ENCODE peak calls at places on chromosomes 7 and 10, in six cellular contexts. One of them, this sample, is unnamed.

GRCh38 chr10:59333731-59334130 is 28.6 kb downstream of the FAM13C start:
- DNase-seq in mesothelial cell of epicardium: no peak
- DNase-seq in progenitor cell of endocrine pancreas: no peak
- DNase-seq in nephron progenitor cell: no peak
- DNase-seq in upper lobe of right lung: no peak
- DNase-seq in Calu3: no peak
- DNase-seq in this sample: no peak

GRCh38 chr10:35336921-35337741 is 822 bp downstream of the CCNY start:
- DNase-seq in nephron progenitor cell: peak; percentile 64
- DNase-seq in Calu3: peak; percentile 37
- DNase-seq in upper lobe of right lung: peak; percentile 75
- DNase-seq in progenitor cell of endocrine pancreas: peak; percentile 50
- DNase-seq in mesothelial cell of epicardium: peak; percentile 50
- DNase-seq in this sample: peak; percentile 72

GRCh38 chr10:72124984-72125383 is 36.6 kb upstream of the SPOCK2 start:
- DNase-seq in progenitor cell of endocrine pancreas: no peak
- DNase-seq in upper lobe of right lung: no peak
- DNase-seq in mesothelial cell of epicardium: no peak
- DNase-seq in Calu3: no peak
- DNase-seq in nephron progenitor cell: no peak
- DNase-seq in this sample: no peak

GRCh38 chr10:43083764-43084163 is 6.9 kb downstream of the RET start:
- DNase-seq in upper lobe of right lung: no peak
- DNase-seq in Calu3: no peak
- DNase-seq in nephron progenitor cell: no peak
- DNase-seq in progenitor cell of endocrine pancreas: no peak
- DNase-seq in mesothelial cell of epicardium: no peak
- DNase-seq in this sample: no peak

GRCh38 chr7:12013983-12014382 is 182.0 kb upstream of the THSD7A start:
- DNase-seq in upper lobe of right lung: no peak
- DNase-seq in progenitor cell of endocrine pancreas: no peak
- DNase-seq in Calu3: no peak
- DNase-seq in mesothelial cell of epicardium: no peak
- DNase-seq in nephron progenitor cell: no peak
- DNase-seq in this sample: no peak

GRCh38 chr7:106618480-106618879 is 42.5 kb downstream of the CCDC71L start:
- DNase-seq in Calu3: no peak
- DNase-seq in nephron progenitor cell: no peak
- DNase-seq in upper lobe of right lung: no peak
- DNase-seq in progenitor cell of endocrine pancreas: no peak
- DNase-seq in mesothelial cell of epicardium: no peak
- DNase-seq in this sample: no peak

GRCh38 chr7:71477441-71477840 is 345.5 kb downstream of the GALNT17 start:
- DNase-seq in nephron progenitor cell: no peak
- DNase-seq in Calu3: no peak
- DNase-seq in mesothelial cell of epicardium: no peak
- DNase-seq in upper lobe of right lung: no peak
- DNase-seq in progenitor cell of endocrine pancreas: no peak
- DNase-seq in this sample: no peak

GRCh38 chr7:81273601-81274397 is 354.9 kb upstream of the SEMA3C start:
- DNase-seq in progenitor cell of endocrine pancreas: no peak
- DNase-seq in Calu3: no peak
- DNase-seq in nephron progenitor cell: no peak
- DNase-seq in upper lobe of right lung: no peak
- DNase-seq in mesothelial cell of epicardium: no peak
- DNase-seq in this sample: no peak

GRCh38 chr7:148915211-148915610 is 31.1 kb upstream of the EZH2 start:
- DNase-seq in mesothelial cell of epicardium: no peak
- DNase-seq in progenitor cell of endocrine pancreas: no peak
- DNase-seq in nephron progenitor cell: no peak
- DNase-seq in Calu3: no peak
- DNase-seq in upper lobe of right lung: no peak
- DNase-seq in this sample: peak; percentile 32

GRCh38 chr10:106571216-106571954 is 593.1 kb downstream of the SORCS1 start:
- DNase-seq in Calu3: peak; percentile 4
- DNase-seq in progenitor cell of endocrine pancreas: no peak
- DNase-seq in nephron progenitor cell: no peak
- DNase-seq in mesothelial cell of epicardium: no peak
- DNase-seq in upper lobe of right lung: no peak
- DNase-seq in this sample: no peak

GRCh38 chr10:131569851-131570715 is 258.6 kb upstream of the TCERG1L start:
- DNase-seq in nephron progenitor cell: peak; percentile 30
- DNase-seq in mesothelial cell of epicardium: no peak
- DNase-seq in progenitor cell of endocrine pancreas: no peak
- DNase-seq in upper lobe of right lung: no peak
- DNase-seq in Calu3: no peak
- DNase-seq in this sample: peak; percentile 63

GRCh38 chr7:20647908-20648776 is 32.7 kb downstream of the ABCB5 start:
- DNase-seq in progenitor cell of endocrine pancreas: no peak
- DNase-seq in nephron progenitor cell: peak; percentile 47
- DNase-seq in upper lobe of right lung: no peak
- DNase-seq in Calu3: peak; percentile 77
- DNase-seq in mesothelial cell of epicardium: no peak
- DNase-seq in this sample: no peak

GRCh38 chr7:26686448-26686981 is 177.9 kb downstream of the SKAP2 start:
- DNase-seq in upper lobe of right lung: no peak
- DNase-seq in progenitor cell of endocrine pancreas: no peak
- DNase-seq in mesothelial cell of epicardium: peak; percentile 59
- DNase-seq in nephron progenitor cell: peak; percentile 50
- DNase-seq in Calu3: peak; percentile 11
- DNase-seq in this sample: no peak

GRCh38 chr7:41809487-41810257 is 106.8 kb upstream of the INHBA start:
- DNase-seq in nephron progenitor cell: no peak
- DNase-seq in progenitor cell of endocrine pancreas: no peak
- DNase-seq in upper lobe of right lung: no peak
- DNase-seq in Calu3: no peak
- DNase-seq in mesothelial cell of epicardium: no peak
- DNase-seq in this sample: no peak

GRCh38 chr7:22586806-22587180 is 86.8 kb upstream of the STEAP1B start:
- DNase-seq in upper lobe of right lung: no peak
- DNase-seq in Calu3: peak; percentile 75
- DNase-seq in mesothelial cell of epicardium: no peak
- DNase-seq in nephron progenitor cell: no peak
- DNase-seq in progenitor cell of endocrine pancreas: no peak
- DNase-seq in this sample: no peak

GRCh38 chr10:5658871-5659618 is 7.3 kb downstream of the ASB13 start:
- DNase-seq in mesothelial cell of epicardium: no peak
- DNase-seq in Calu3: no peak
- DNase-seq in progenitor cell of endocrine pancreas: no peak
- DNase-seq in upper lobe of right lung: no peak
- DNase-seq in nephron progenitor cell: peak; percentile 25
- DNase-seq in this sample: no peak

GRCh38 chr7:11625669-11626068 is 206.3 kb downstream of the THSD7A start:
- DNase-seq in mesothelial cell of epicardium: no peak
- DNase-seq in progenitor cell of endocrine pancreas: no peak
- DNase-seq in nephron progenitor cell: no peak
- DNase-seq in upper lobe of right lung: no peak
- DNase-seq in Calu3: peak; percentile 11
- DNase-seq in this sample: no peak

GRCh38 chr7:41825927-41826480 is 123.1 kb upstream of the INHBA start:
- DNase-seq in nephron progenitor cell: no peak
- DNase-seq in mesothelial cell of epicardium: no peak
- DNase-seq in progenitor cell of endocrine pancreas: no peak
- DNase-seq in Calu3: no peak
- DNase-seq in upper lobe of right lung: no peak
- DNase-seq in this sample: no peak

GRCh38 chr7:94324380-94325120 is 70.1 kb upstream of the COL1A2 start:
- DNase-seq in nephron progenitor cell: no peak
- DNase-seq in mesothelial cell of epicardium: no peak
- DNase-seq in progenitor cell of endocrine pancreas: no peak
- DNase-seq in upper lobe of right lung: no peak
- DNase-seq in Calu3: no peak
- DNase-seq in this sample: no peak

GRCh38 chr7:80918406-80918805 is 445 bp downstream of the SEMA3C start:
- DNase-seq in progenitor cell of endocrine pancreas: no peak
- DNase-seq in upper lobe of right lung: no peak
- DNase-seq in mesothelial cell of epicardium: no peak
- DNase-seq in Calu3: no peak
- DNase-seq in nephron progenitor cell: peak; percentile 16
- DNase-seq in this sample: no peak

GRCh38 chr10:22016046-22016705 is 12.6 kb upstream of the DNAJC1 start:
- DNase-seq in Calu3: no peak
- DNase-seq in progenitor cell of endocrine pancreas: no peak
- DNase-seq in mesothelial cell of epicardium: no peak
- DNase-seq in upper lobe of right lung: no peak
- DNase-seq in nephron progenitor cell: no peak
- DNase-seq in this sample: no peak

GRCh38 chr10:124721295-124722052 is 22.7 kb downstream of the FAM53B start:
- DNase-seq in upper lobe of right lung: peak; percentile 60
- DNase-seq in nephron progenitor cell: no peak
- DNase-seq in Calu3: no peak
- DNase-seq in mesothelial cell of epicardium: no peak
- DNase-seq in progenitor cell of endocrine pancreas: no peak
- DNase-seq in this sample: no peak

GRCh38 chr10:1573334-1573969 is 163.9 kb downstream of the ADARB2 start:
- DNase-seq in mesothelial cell of epicardium: no peak
- DNase-seq in upper lobe of right lung: peak; percentile 45
- DNase-seq in progenitor cell of endocrine pancreas: no peak
- DNase-seq in nephron progenitor cell: no peak
- DNase-seq in Calu3: no peak
- DNase-seq in this sample: no peak

GRCh38 chr7:7595451-7595850 is 28.8 kb downstream of the MIOS start:
- DNase-seq in mesothelial cell of epicardium: no peak
- DNase-seq in Calu3: no peak
- DNase-seq in progenitor cell of endocrine pancreas: no peak
- DNase-seq in upper lobe of right lung: no peak
- DNase-seq in nephron progenitor cell: no peak
- DNase-seq in this sample: no peak
- TF ChIP-seq CTCF in mesothelial cell of epicardium: peak; percentile 57
- TF ChIP-seq CTCF in Calu3: peak; percentile 46
- TF ChIP-seq CTCF in progenitor cell of endocrine pancreas: peak; percentile 44
- TF ChIP-seq CTCF in upper lobe of right lung: peak; percentile 31
- TF ChIP-seq CTCF in nephron progenitor cell: no peak
- TF ChIP-seq CTCF in this sample: peak; percentile 62

DNA sequence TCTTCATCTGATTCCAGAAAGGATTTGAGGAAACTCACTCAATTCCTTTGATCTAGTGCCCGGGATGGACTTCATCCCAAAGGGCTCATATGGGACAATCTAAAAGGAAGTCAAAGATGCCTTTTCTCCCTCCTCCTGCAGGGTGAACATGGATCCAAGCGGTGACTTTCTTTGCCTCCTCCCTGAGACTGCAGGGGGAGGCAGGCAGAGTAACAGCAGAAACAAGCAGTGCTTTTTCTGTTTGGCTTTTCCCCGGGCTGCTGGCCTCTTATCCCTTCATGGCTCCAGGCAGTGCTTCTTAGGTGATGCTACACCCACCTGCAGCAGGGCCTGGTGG is 10.0 kb upstream of the DNMBP start:
- DNase-seq in mesothelial cell of epicardium: no peak
- DNase-seq in Calu3: no peak
- DNase-seq in upper lobe of right lung: no peak
- DNase-seq in progenitor cell of endocrine pancreas: no peak
- DNase-seq in nephron progenitor cell: no peak
- DNase-seq in this sample: no peak
- TF ChIP-seq CTCF in mesothelial cell of epicardium: no peak
- TF ChIP-seq CTCF in Calu3: no peak
- TF ChIP-seq CTCF in upper lobe of right lung: no peak
- TF ChIP-seq CTCF in progenitor cell of endocrine pancreas: peak; percentile 35
- TF ChIP-seq CTCF in nephron progenitor cell: no peak
- TF ChIP-seq CTCF in this sample: peak; percentile 44

DNA sequence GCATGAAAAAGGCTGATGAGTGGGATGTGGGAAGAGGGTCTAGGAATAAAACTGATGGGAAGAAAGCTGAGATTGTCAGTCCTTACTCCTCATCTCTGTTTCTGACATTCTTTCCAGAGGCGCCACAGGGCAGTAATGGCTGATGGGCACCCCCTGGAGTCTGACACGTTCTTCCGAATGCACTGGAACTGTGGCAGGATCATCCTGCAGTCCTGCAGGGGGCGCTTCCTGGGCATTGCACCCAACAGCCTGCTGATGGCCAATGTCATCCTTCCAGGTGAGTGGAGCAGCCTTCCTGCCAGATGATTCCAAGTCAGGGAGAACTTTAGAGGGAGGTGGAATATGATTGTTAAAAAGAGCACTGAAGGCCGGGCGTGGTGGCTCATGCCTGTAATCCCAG is 4.8 kb downstream of the FSCN3 start:
- DNase-seq in upper lobe of right lung: no peak
- DNase-seq in nephron progenitor cell: no peak
- DNase-seq in Calu3: peak; percentile 19
- DNase-seq in progenitor cell of endocrine pancreas: no peak
- DNase-seq in mesothelial cell of epicardium: no peak
- DNase-seq in this sample: no peak
- TF ChIP-seq CTCF in upper lobe of right lung: peak; percentile 27
- TF ChIP-seq CTCF in nephron progenitor cell: peak; percentile 10
- TF ChIP-seq CTCF in Calu3: no peak
- TF ChIP-seq CTCF in progenitor cell of endocrine pancreas: peak; percentile 30
- TF ChIP-seq CTCF in mesothelial cell of epicardium: no peak
- TF ChIP-seq CTCF in this sample: peak; percentile 34

DNA sequence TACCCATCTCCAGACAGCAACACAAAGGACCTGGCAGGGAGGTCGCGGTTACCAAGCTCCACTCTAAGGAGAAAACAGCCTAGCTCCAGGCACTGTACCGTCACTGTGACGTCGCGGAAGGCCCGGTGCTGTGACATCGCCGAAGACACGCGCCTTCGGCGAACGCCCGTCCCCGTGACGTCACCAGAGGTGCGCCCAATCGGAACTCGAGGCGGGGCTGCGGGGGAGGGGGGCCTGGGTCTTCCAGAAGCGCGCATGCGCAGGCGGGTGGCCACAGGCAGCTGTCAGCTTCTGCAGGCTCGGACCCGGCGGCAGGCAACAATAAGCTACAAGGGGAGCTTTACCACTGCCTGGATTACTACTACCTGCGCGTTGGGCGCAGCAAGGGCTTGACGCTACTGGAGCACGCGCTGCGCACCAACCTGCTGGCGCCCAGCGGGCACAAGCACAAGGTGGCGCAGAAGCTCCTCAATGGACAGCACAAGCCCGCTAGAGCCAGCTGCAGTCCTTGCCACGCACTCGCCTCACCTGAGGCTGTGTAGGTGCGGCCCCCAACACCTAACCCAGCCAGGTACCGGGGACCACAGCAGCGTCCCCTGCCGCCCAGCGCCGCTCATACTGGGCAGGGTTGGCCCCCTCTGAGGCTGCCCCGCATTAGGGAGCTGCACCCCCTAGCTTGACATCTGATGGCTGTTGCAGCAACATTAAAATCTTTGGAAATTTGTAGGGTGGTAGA is 208.4 kb downstream of the TPST1 start:
- DNase-seq in upper lobe of right lung: peak; percentile 91
- DNase-seq in nephron progenitor cell: peak; percentile 92
- DNase-seq in Calu3: peak; percentile 73
- DNase-seq in progenitor cell of endocrine pancreas: peak; percentile 86
- DNase-seq in mesothelial cell of epicardium: peak; percentile 85
- DNase-seq in this sample: peak; percentile 93
- TF ChIP-seq CTCF in upper lobe of right lung: peak; percentile 49
- TF ChIP-seq CTCF in nephron progenitor cell: no peak
- TF ChIP-seq CTCF in Calu3: no peak
- TF ChIP-seq CTCF in progenitor cell of endocrine pancreas: peak; percentile 57
- TF ChIP-seq CTCF in mesothelial cell of epicardium: no peak
- TF ChIP-seq CTCF in this sample: peak; percentile 44

This sample was measured in type B pancreatic cell.